ENCODE peak calls at places on chromosomes 2 and 18, in four cellular contexts. T, E, G and N are unnamed samples.

GRCh38 chr2:71609441-71609840 is 156.1 kb downstream of the DYSF start:
- DNase-seq in T (peak), E (peak), G (peak), N (peak)

GRCh38 chr18:48035556-48035860 is 105.0 kb upstream of the SMAD2 start:
- DNase-seq in T (no peak), E (no peak), G (no peak), N (no peak)

GRCh38 chr2:18701981-18702380 is 112.6 kb upstream of the NT5C1B start:
- DNase-seq in T (no peak), E (no peak), G (peak), N (no peak)

GRCh38 chr2:225756198-225756597 is 356.7 kb downstream of the NYAP2 start:
- DNase-seq in T (no peak), E (no peak), G (peak), N (no peak)

GRCh38 chr2:143051480-143051879 is 77.7 kb upstream of the ARHGAP15 start:
- DNase-seq in T (no peak), E (no peak), G (no peak), N (no peak)

GRCh38 chr2:183089192-183089851 is 10.8 kb downstream of the DUSP19 start:
- DNase-seq in T (no peak), E (no peak), G (no peak), N (no peak)

GRCh38 chr2:127365211-127365643 is 22.5 kb downstream of the MAP3K2 start:
- DNase-seq in T (no peak), E (no peak), G (no peak), N (no peak)

GRCh38 chr18:30748541-30748940 is 294.0 kb downstream of the DSC3 start:
- DNase-seq in T (no peak), E (no peak), G (no peak), N (no peak)

GRCh38 chr2:161228511-161229240 is 68.4 kb downstream of the TANK start:
- DNase-seq in T (no peak), E (no peak), G (peak), N (no peak)

GRCh38 chr18:811192-812122 is 585 bp downstream of the YES1 start:
- DNase-seq in T (peak), E (no peak), G (peak), N (peak)

GRCh38 chr2:173959909-173960308 is 5.3 kb downstream of the SP3 start:
- DNase-seq in T (no peak), E (no peak), G (no peak), N (no peak)

GRCh38 chr18:57909620-57910019 is 106.5 kb upstream of the ATP8B1 start:
- DNase-seq in T (no peak), E (no peak), G (peak), N (no peak)

GRCh38 chr2:188449992-188450391 is 158.3 kb downstream of the GULP1 start:
- DNase-seq in T (no peak), E (no peak), G (no peak), N (no peak)

GRCh38 chr2:156466739-156467405 is 30.7 kb downstream of the GPD2 start:
- DNase-seq in T (no peak), E (no peak), G (peak), N (peak)

GRCh38 chr2:27285481-27285880 is 3.3 kb downstream of the TRIM54 start:
- DNase-seq in T (no peak), E (no peak), G (no peak), N (no peak)

GRCh38 chr18:49322770-49323490 is 137.5 kb downstream of the DYM start:
- DNase-seq in T (no peak), E (no peak), G (peak), N (no peak)

DNA sequence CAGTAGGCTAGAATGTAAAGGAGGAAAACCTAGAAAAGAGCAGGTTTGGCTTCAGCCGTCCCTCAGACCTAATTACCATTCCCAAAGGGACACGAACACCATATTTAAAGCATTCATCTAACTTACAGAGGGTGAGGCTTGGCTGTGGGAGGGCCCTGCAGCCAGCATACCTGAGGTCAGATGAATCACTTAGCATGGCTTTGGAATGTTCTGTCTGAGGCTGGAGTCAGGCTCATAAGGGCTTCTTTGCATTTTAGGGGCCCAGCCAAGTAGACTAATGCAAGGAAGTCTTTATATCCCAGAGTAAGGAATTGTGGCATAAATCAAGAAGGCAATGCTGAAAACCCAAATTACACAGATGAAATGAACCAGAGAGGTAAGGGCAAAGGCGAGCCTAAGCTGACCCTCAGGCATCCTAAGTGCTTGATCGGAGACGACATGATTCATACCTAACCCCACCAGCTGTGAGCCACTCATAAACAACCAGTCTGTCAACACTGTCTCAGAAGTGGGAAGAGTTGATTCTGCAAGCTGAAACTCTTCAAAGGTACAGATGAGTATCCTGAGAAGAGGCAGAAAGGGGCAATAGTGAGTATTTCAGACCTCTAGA is 383.6 kb downstream of the DCC start:
- DNase-seq in T (no peak), E (no peak), G (no peak), N (no peak)
- H3K27ac ChIP-seq in T (no peak), E (no peak), G (no peak), N (no peak)

GRCh38 chr2:129767346-129767745 is 212.1 kb upstream of the RAB6C start:
- DNase-seq in T (no peak), E (no peak), G (no peak), N (no peak)
- H3K4me3 ChIP-seq in T (no peak), E (no peak), G (no peak), N (no peak)

DNA sequence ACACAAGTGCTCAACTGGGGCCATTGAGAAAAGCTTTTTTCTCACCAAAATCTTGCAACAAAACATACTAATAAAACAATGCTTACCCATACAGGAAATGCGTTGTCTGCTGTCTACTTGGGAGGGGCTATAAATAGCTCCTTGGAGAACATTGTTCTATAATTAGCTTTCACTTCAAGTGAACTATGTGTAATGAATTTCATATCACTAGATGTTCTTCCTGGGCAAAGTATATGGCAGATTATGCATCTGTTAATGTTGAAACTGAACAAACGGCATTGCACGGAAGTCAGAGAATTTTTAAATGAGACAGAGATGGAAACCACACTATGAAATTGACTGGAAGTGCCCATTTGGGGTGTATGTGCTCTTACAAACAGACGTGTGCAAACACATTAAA is 6.4 kb upstream of the NPAS2 start:
- DNase-seq in T (no peak), E (no peak), G (peak), N (no peak)
- H3K27ac ChIP-seq in T (no peak), E (no peak), G (no peak), N (no peak)

DNA sequence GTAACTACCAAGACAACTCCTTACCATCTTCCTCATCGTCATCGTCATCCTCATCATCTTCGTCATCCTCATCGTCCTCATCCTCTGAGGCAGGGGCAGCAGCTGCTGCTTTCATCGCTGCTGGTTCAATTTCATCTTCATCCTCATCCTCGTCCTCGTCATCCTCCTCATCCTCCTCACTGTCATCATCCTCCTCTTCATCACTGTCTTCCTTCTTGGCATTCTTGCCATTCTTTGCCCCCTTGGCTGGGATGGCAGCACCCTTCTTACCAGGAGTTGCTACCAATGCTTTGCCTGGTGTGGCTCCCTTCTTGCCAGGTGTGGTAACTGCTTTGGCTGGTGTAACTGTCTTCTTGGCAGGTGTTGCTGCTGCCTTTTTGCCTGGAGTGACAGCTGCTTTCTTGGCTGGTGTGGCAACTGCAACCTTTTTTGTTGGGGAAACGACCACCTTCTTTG is 2.7 kb downstream of the NCL start:
- DNase-seq in T (no peak), E (no peak), G (no peak), N (no peak)
- H3K4me3 ChIP-seq in T (no peak), E (no peak), G (peak), N (no peak)

GRCh38 chr2:239407112-239407511 is 6.3 kb upstream of the HDAC4 start:
- DNase-seq in T (peak), E (no peak), G (no peak), N (no peak)
- H3K27ac ChIP-seq in T (no peak), E (no peak), G (no peak), N (no peak)

GRCh38 chr18:45625596-45625995 is 10.3 kb downstream of the SLC14A2 start:
- DNase-seq in T (no peak), E (no peak), G (no peak), N (no peak)
- H3K4me3 ChIP-seq in T (no peak), E (no peak), G (no peak), N (no peak)

GRCh38 chr2:57181315-57182038 is 865.1 kb upstream of the VRK2 start:
- DNase-seq in T (no peak), E (no peak), G (peak), N (no peak)
- H3K27ac ChIP-seq in T (no peak), E (no peak), G (no peak), N (no peak)

GRCh38 chr2:177392373-177393246 is at the start of gene AGPS:
- DNase-seq in T (peak), E (no peak), G (peak), N (peak)

GRCh38 chr2:177393824-177394614 is 1.4 kb downstream of the AGPS start:
- DNase-seq in T (no peak), E (no peak), G (no peak), N (no peak)

GRCh38 chr2:177394622-177395021 is 2.0 kb downstream of the AGPS start:
- DNase-seq in T (no peak), E (no peak), G (no peak), N (no peak)

GRCh38 chr2:177391822-177392372 is 676 bp upstream of the AGPS start:
- DNase-seq in T (no peak), E (no peak), G (no peak), N (no peak)

GRCh38 chr2:177393381-177393780 is 808 bp downstream of the AGPS start:
- DNase-seq in T (no peak), E (no peak), G (peak), N (no peak)
- H3K4me3 ChIP-seq in T (peak), E (peak), G (peak), N (peak)

DNA sequence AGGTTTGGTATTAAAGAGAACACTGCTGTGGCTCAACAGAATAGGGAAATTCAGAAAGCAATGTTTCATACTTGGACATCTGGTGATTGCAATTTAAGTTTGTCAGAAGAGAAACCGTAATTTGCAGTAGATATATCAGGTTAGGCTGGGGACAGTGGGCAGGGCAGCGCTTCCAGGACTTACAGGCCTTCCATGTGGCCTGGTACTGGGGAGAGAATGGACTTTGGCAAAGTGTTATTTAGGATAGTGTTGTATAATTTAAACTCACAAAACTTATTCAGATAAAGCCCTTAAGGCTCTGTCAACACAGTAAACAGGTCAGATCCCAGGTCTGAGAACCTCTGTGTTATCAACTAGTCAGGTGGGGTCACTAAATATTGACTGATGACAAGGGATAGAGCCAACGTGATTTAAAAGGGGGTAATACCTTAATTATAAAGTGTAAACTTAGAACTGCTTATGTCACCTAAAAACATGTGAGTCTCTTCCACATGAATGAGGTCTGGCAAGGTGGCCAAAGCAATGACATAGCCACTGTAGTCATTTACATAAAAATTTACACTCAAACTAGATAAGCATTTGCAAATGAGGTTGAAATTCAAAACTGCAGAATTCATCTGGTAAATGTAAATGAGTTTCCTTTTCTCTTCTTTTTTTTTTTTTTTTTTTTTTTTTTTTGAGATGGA is 80.2 kb upstream of the DNMT3A start:
- DNase-seq in T (no peak), E (no peak), G (no peak), N (no peak)
- H3K27ac ChIP-seq in T (no peak), E (no peak), G (no peak), N (no peak)

DNA sequence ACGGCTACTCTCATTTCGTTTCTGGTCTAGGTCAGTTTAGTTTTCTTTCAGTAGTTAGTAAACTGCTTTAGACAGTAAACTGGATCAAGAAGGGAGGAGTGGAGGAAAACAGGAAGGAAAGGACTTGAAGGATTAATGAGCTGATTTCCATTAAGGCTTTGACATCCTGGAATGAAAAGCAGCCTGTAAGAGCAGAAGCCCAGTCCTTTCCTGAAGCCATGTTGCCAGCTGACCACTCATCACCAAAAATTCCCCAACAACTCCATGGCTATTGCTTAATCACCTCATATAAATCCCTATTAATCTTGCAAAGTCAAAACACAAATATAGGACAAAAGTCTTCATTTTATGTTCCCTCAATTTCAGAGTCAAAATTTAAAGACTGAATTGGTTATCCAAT is 113.7 kb upstream of the ZFP36L2 start:
- DNase-seq in T (no peak), E (no peak), G (peak), N (no peak)
- H3K4me3 ChIP-seq in T (no peak), E (no peak), G (no peak), N (no peak)